ENCODE peak calls at places on chromosomes 13 and 19, in four cellular contexts. M, Q, T and V are unnamed samples.

GRCh38 chr13:111044087-111044830 is 70.9 kb upstream of the ARHGEF7 start:
- DNase-seq in M (no peak), Q (no peak), T (peak; percentile 74), V (no peak)

GRCh38 chr19:33499671-33500506 is 21.7 kb downstream of the PEPD start:
- DNase-seq in M (no peak), Q (no peak), T (no peak), V (no peak)

GRCh38 chr13:112522578-112522977 is 65.4 kb downstream of the TUBGCP3 start:
- DNase-seq in M (no peak), Q (no peak), T (no peak), V (peak; percentile 59)

GRCh38 chr13:74273591-74273990 is 139.4 kb upstream of the KLF12 start:
- DNase-seq in M (no peak), Q (no peak), T (no peak), V (no peak)

GRCh38 chr19:28737526-28737925 is 475.4 kb downstream of the UQCRFS1 start:
- DNase-seq in M (no peak), Q (no peak), T (no peak), V (no peak)

GRCh38 chr13:97753942-97754670 is 199.4 kb upstream of the IPO5 start:
- DNase-seq in M (no peak), Q (no peak), T (peak; percentile 90), V (no peak)

GRCh38 chr13:112873851-112874750 is 94.9 kb upstream of the MCF2L start:
- DNase-seq in M (peak; percentile 46), Q (peak; percentile 80), T (peak; percentile 95), V (peak; percentile 54)

GRCh38 chr19:412356-413355 is 3.7 kb upstream of the C2CD4C start:
- DNase-seq in M (no peak), Q (no peak), T (no peak), V (no peak)

GRCh38 chr13:27450921-27451461 is 627 bp upstream of the MTIF3 start:
- DNase-seq in M (peak; percentile 12), Q (peak; percentile 42), T (no peak), V (peak; percentile 57)

GRCh38 chr13:112756967-112757758 is 67.3 kb downstream of the ATP11A start:
- DNase-seq in M (no peak), Q (no peak), T (no peak), V (peak; percentile 20)

GRCh38 chr19:36140289-36141038 is 598 bp downstream of the CAPNS1 start:
- DNase-seq in M (peak; percentile 62), Q (peak; percentile 28), T (no peak), V (peak; percentile 65)

GRCh38 chr13:24176351-24177101 is 16.0 kb downstream of the SPATA13 start:
- DNase-seq in M (no peak), Q (no peak), T (no peak), V (no peak)

GRCh38 chr13:31860002-31860401 is 120.7 kb downstream of the RXFP2 start:
- DNase-seq in M (no peak), Q (no peak), T (no peak), V (no peak)

GRCh38 chr19:16258440-16258903 is 60.8 kb downstream of the AP1M1 start:
- DNase-seq in M (peak; percentile 14), Q (peak; percentile 81), T (peak; percentile 94), V (no peak)

GRCh38 chr19:57242821-57243220 is 2.4 kb downstream of the ZNF805 start:
- DNase-seq in M (no peak), Q (no peak), T (no peak), V (no peak)

GRCh38 chr19:19642506-19643157 is 825 bp downstream of the GMIP start:
- DNase-seq in M (no peak), Q (no peak), T (no peak), V (no peak)

GRCh38 chr13:50691682-50692263 is 151.7 kb downstream of the DLEU7 start:
- DNase-seq in M (peak; percentile 48), Q (no peak), T (no peak), V (no peak)

GRCh38 chr19:590396-590745 is 690 bp downstream of the HCN2 start:
- DNase-seq in M (no peak), Q (no peak), T (no peak), V (peak; percentile 47)

GRCh38 chr13:36418022-36418805 is 14.1 kb upstream of the CCNA1 start:
- DNase-seq in M (peak; percentile 64), Q (no peak), T (no peak), V (peak; percentile 73)

GRCh38 chr13:36778083-36778671 is 40.8 kb upstream of the RFXAP start:
- DNase-seq in M (peak; percentile 72), Q (no peak), T (no peak), V (peak; percentile 63)

GRCh38 chr13:92804926-92805325 is 421.7 kb upstream of the GPC6 start:
- DNase-seq in M (no peak), Q (no peak), T (no peak), V (no peak)

GRCh38 chr19:8004723-8005513 is 523 bp downstream of the ELAVL1 start:
- DNase-seq in M (no peak), Q (no peak), T (no peak), V (peak; percentile 12)

GRCh38 chr19:54351474-54351873 is 12.5 kb upstream of the LILRA4 start:
- DNase-seq in M (no peak), Q (no peak), T (no peak), V (no peak)

GRCh38 chr19:42514449-42514848 is 13.8 kb downstream of the CEACAM1 start:
- DNase-seq in M (no peak), Q (no peak), T (peak; percentile 26), V (no peak)

GRCh38 chr19:13060233-13060963 is 42.3 kb downstream of the LYL1 start:
- DNase-seq in M (no peak), Q (peak; percentile 64), T (no peak), V (no peak)
- H3K4me3 ChIP-seq in M (peak overlapping the region; percentile 53), Q (peak overlapping the region; percentile 68), T (peak overlapping the region; percentile 43), V (no peak overlapping the region)

GRCh38 chr19:18119243-18120105 is 21.9 kb downstream of the MAST3 start:
- DNase-seq in M (no peak), Q (no peak), T (no peak), V (no peak)
- H3K4me3 ChIP-seq in M (no peak overlapping the region), Q (no peak overlapping the region), T (no peak overlapping the region), V (no peak overlapping the region)

GRCh38 chr13:43021926-43022670 is 1.3 kb upstream of the DNAJC15 start:
- DNase-seq in M (no peak), Q (no peak), T (no peak), V (no peak)

GRCh38 chr13:43023244-43023931 is at the start of gene DNAJC15:
- DNase-seq in M (peak; percentile 87), Q (peak; percentile 91), T (peak; percentile 94), V (peak; percentile 89)

GRCh38 chr13:43016226-43016625 is 7.2 kb upstream of the DNAJC15 start:
- DNase-seq in M (no peak), Q (no peak), T (no peak), V (no peak)

GRCh38 chr13:43020794-43021193 is 2.6 kb upstream of the DNAJC15 start:
- DNase-seq in M (no peak), Q (no peak), T (no peak), V (no peak)

DNA sequence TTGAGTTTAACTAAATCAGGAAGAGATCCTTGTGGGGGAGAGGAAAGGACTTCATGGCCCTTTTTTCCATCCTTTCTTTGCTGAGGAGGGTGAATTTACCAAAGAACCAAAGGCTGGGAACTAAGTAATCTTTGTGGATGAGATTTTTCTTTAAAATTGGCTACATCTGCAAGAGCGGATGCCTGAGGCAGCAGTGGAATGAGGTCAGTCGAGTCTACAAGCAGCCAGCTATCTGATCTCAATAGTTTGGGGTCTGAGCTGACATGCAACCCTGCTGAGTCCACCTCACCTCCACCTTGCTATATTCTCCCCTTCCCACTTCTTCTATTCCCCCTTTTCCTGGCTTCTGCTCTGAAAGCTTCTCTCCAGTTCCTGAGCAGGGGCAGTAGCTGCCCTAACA is 3.6 kb upstream of the DNAJC15 start:
- DNase-seq in M (no peak), Q (no peak), T (no peak), V (no peak)
- H3K4me3 ChIP-seq in M (no peak overlapping the region), Q (no peak overlapping the region), T (no peak overlapping the region), V (no peak overlapping the region)

DNA sequence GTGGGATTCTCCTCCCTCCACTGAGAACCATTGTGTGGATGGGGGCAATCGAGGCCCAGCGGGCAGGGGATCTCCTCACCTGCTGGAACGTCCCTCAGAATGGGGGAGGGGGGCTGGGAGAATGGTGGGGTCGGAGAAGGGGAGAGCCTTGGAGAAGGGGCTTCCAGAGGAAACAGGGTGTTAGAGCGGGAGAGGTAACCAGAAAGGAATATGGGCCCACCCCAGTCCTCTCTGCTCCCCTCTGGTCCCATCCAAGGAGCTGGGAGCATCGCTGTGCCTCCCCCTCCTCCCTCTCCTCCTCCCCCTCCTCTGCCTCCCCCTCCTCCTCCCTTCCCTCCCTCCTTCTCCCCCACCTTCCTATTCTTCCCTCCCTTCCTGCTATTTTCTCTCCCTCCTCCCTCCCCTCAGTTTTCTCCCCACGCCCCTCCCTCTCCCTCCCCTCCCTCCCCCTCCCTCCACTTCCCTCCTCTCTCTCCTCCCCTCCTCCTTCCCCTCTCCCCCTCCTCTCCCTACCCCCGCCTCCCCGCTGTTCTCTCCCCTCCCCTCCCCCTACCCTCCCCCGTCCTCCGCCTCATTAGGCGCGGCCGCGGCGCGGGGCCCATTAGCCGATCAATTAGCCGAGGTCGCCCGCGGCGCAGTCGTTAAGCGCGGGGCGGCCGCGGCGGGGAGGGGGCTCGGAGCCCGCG is 15.5 kb downstream of the TLE5 start:
- DNase-seq in M (no peak), Q (no peak), T (no peak), V (no peak)
- H3K4me3 ChIP-seq in M (no peak overlapping the region), Q (peak overlapping the region; percentile 65), T (peak overlapping the region; percentile 60), V (no peak overlapping the region)

DNA sequence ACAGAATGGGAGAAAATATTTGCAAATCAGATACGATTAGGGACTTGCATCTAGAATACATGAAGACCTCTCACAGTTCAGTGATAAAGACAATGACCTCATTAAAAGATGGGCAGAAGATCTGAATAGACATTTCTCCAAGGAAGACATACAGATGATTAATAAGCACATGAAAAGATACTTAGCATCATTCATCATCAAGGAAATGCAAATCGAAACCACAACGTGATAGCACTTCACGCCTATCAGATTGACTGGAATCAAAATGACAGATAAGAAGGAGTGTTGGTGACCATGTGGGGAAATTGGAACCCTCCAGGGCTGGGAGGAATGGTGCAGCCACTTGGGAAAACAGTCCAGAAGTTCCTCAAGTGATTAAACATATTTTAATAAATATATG is 25.8 kb downstream of the CFAP97D2 start:
- DNase-seq in M (no peak), Q (no peak), T (no peak), V (no peak)
- H3K4me3 ChIP-seq in M (no peak overlapping the region), Q (no peak overlapping the region), T (no peak overlapping the region), V (no peak overlapping the region)

GRCh38 chr19:1910169-1910568 is 5.0 kb downstream of the ADAT3 start:
- DNase-seq in M (peak; percentile 13), Q (no peak), T (no peak), V (no peak)
- H3K4me3 ChIP-seq in M (no peak overlapping the region), Q (no peak overlapping the region), T (no peak overlapping the region), V (no peak overlapping the region)